ENCODE peak calls at places on chromosome 15, in nine cellular contexts. One of them, this sample, is unnamed.

GRCh38 chr15:90103669-90104329 is 1.5 kb upstream of the IDH2 start:
- DNase-seq in CD8-positive, alpha-beta memory T cell: no peak
- DNase-seq in aorta: no peak
- DNase-seq in CD4-positive, alpha-beta T cell: no peak
- DNase-seq in mesendoderm: no peak
- DNase-seq in keratinocyte: no peak
- DNase-seq in upper lobe of left lung: no peak
- DNase-seq in CD8-positive, alpha-beta T cell: no peak
- DNase-seq in lower lobe of right lung: no peak
- DNase-seq in this sample: no peak

GRCh38 chr15:47743385-47743784 is 26.1 kb downstream of the SEMA6D start:
- DNase-seq in keratinocyte: no peak
- DNase-seq in CD4-positive, alpha-beta T cell: no peak
- DNase-seq in mesendoderm: no peak
- DNase-seq in lower lobe of right lung: no peak
- DNase-seq in CD8-positive, alpha-beta T cell: no peak
- DNase-seq in upper lobe of left lung: no peak
- DNase-seq in aorta: no peak
- DNase-seq in CD8-positive, alpha-beta memory T cell: no peak
- DNase-seq in this sample: no peak

GRCh38 chr15:65476942-65477341 is 40.5 kb downstream of the DPP8 start:
- DNase-seq in mesendoderm: no peak
- DNase-seq in keratinocyte: no peak
- DNase-seq in CD4-positive, alpha-beta T cell: no peak
- DNase-seq in upper lobe of left lung: no peak
- DNase-seq in CD8-positive, alpha-beta T cell: no peak
- DNase-seq in aorta: no peak
- DNase-seq in CD8-positive, alpha-beta memory T cell: no peak
- DNase-seq in lower lobe of right lung: no peak
- DNase-seq in this sample: no peak

GRCh38 chr15:45126535-45127158 is 3.0 kb downstream of the DUOXA1 start:
- DNase-seq in CD4-positive, alpha-beta T cell: peak
- DNase-seq in mesendoderm: no peak
- DNase-seq in upper lobe of left lung: no peak
- DNase-seq in CD8-positive, alpha-beta memory T cell: peak
- DNase-seq in keratinocyte: no peak
- DNase-seq in aorta: no peak
- DNase-seq in lower lobe of right lung: peak
- DNase-seq in CD8-positive, alpha-beta T cell: peak
- DNase-seq in this sample: no peak

GRCh38 chr15:76994496-76994895 is 430 bp upstream of the PSTPIP1 start:
- DNase-seq in lower lobe of right lung: no peak
- DNase-seq in mesendoderm: no peak
- DNase-seq in upper lobe of left lung: no peak
- DNase-seq in CD8-positive, alpha-beta memory T cell: no peak
- DNase-seq in CD4-positive, alpha-beta T cell: no peak
- DNase-seq in CD8-positive, alpha-beta T cell: no peak
- DNase-seq in keratinocyte: no peak
- DNase-seq in aorta: no peak
- DNase-seq in this sample: no peak

GRCh38 chr15:82640672-82641071 is 6.5 kb downstream of the CPEB1 start:
- DNase-seq in CD8-positive, alpha-beta T cell: no peak
- DNase-seq in CD8-positive, alpha-beta memory T cell: no peak
- DNase-seq in lower lobe of right lung: no peak
- DNase-seq in aorta: no peak
- DNase-seq in CD4-positive, alpha-beta T cell: no peak
- DNase-seq in upper lobe of left lung: no peak
- DNase-seq in keratinocyte: no peak
- DNase-seq in mesendoderm: peak
- DNase-seq in this sample: no peak

GRCh38 chr15:101250931-101251829 is 668 bp downstream of the CHSY1 start:
- DNase-seq in lower lobe of right lung: peak
- DNase-seq in CD8-positive, alpha-beta memory T cell: peak
- DNase-seq in aorta: no peak
- DNase-seq in CD8-positive, alpha-beta T cell: peak
- DNase-seq in CD4-positive, alpha-beta T cell: no peak
- DNase-seq in mesendoderm: peak
- DNase-seq in keratinocyte: no peak
- DNase-seq in upper lobe of left lung: peak
- DNase-seq in this sample: peak

GRCh38 chr15:77266708-77267387 is 153.1 kb downstream of the PEAK1 start:
- DNase-seq in lower lobe of right lung: no peak
- DNase-seq in upper lobe of left lung: no peak
- DNase-seq in CD8-positive, alpha-beta T cell: no peak
- DNase-seq in aorta: no peak
- DNase-seq in CD8-positive, alpha-beta memory T cell: no peak
- DNase-seq in keratinocyte: no peak
- DNase-seq in mesendoderm: peak
- DNase-seq in CD4-positive, alpha-beta T cell: no peak
- DNase-seq in this sample: no peak

GRCh38 chr15:65870889-65871533 is 1.7 kb downstream of the RAB11A start:
- DNase-seq in upper lobe of left lung: no peak
- DNase-seq in CD8-positive, alpha-beta T cell: no peak
- DNase-seq in CD8-positive, alpha-beta memory T cell: no peak
- DNase-seq in CD4-positive, alpha-beta T cell: no peak
- DNase-seq in lower lobe of right lung: no peak
- DNase-seq in keratinocyte: no peak
- DNase-seq in mesendoderm: peak
- DNase-seq in aorta: no peak
- DNase-seq in this sample: no peak

GRCh38 chr15:70099966-70100494 is 2.3 kb upstream of the TLE3 start:
- DNase-seq in CD8-positive, alpha-beta T cell: no peak
- DNase-seq in mesendoderm: peak
- DNase-seq in CD4-positive, alpha-beta T cell: no peak
- DNase-seq in CD8-positive, alpha-beta memory T cell: peak
- DNase-seq in lower lobe of right lung: no peak
- DNase-seq in keratinocyte: no peak
- DNase-seq in upper lobe of left lung: no peak
- DNase-seq in aorta: no peak
- DNase-seq in this sample: no peak

GRCh38 chr15:37098468-37099320 is 1.7 kb downstream of the MEIS2 start:
- DNase-seq in upper lobe of left lung: peak
- DNase-seq in CD8-positive, alpha-beta T cell: no peak
- DNase-seq in CD8-positive, alpha-beta memory T cell: no peak
- DNase-seq in keratinocyte: no peak
- DNase-seq in aorta: peak
- DNase-seq in lower lobe of right lung: no peak
- DNase-seq in mesendoderm: peak
- DNase-seq in CD4-positive, alpha-beta T cell: no peak
- DNase-seq in this sample: no peak

GRCh38 chr15:99999282-100000070 is 266.2 kb upstream of the LYSMD4 start:
- DNase-seq in CD8-positive, alpha-beta T cell: no peak
- DNase-seq in CD4-positive, alpha-beta T cell: no peak
- DNase-seq in mesendoderm: no peak
- DNase-seq in CD8-positive, alpha-beta memory T cell: no peak
- DNase-seq in aorta: no peak
- DNase-seq in lower lobe of right lung: no peak
- DNase-seq in keratinocyte: no peak
- DNase-seq in upper lobe of left lung: no peak
- DNase-seq in this sample: no peak
- H3K27ac ChIP-seq in CD8-positive, alpha-beta T cell: no peak
- H3K27ac ChIP-seq in CD4-positive, alpha-beta T cell: no peak
- H3K27ac ChIP-seq in mesendoderm: no peak
- H3K27ac ChIP-seq in CD8-positive, alpha-beta memory T cell: no peak
- H3K27ac ChIP-seq in aorta: no peak
- H3K27ac ChIP-seq in lower lobe of right lung: no peak
- H3K27ac ChIP-seq in keratinocyte: no peak
- H3K27ac ChIP-seq in upper lobe of left lung: no peak
- H3K27ac ChIP-seq in this sample: no peak

DNA sequence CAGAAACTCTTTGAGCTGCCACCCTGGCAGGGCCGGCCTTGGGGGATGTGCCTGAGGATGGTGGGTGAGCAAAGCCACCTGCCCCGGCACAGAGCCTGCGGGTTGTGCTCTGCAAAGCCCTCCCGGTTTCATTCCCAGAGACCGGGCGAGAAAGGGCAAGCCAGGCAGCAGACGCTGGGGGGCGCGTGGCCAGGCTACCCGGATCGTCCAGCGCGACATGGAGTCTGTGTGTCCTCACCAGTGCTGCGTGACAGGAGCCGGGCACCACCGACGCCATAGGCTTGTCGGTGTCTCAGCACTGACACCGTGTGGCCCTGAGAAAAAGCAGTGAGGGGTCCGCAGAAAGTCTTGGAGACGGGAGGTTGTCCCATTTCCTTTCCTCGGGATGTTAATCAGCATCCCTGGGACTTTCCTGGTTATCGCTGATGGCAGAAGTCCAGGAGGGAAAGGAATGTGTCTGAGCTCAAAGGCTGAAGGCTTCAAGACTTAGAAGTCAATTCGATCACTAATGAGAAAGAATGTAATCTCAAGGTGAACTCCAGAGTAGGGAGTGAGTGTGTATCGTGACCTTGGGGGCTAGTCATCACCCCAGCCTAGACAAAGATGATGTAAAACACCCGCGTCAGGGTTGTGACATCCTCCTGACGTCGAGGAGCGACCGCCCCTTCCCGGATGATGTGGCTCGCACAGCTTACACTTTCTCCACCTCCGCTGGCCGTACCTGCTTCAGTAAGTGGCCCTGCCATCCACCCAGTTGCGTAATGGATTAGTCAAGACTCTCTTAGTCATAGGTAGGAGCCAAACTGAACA is 36.3 kb upstream of the PLA2G4E start:
- DNase-seq in CD8-positive, alpha-beta T cell: peak
- DNase-seq in aorta: peak
- DNase-seq in mesendoderm: peak
- DNase-seq in keratinocyte: peak
- DNase-seq in CD8-positive, alpha-beta memory T cell: peak
- DNase-seq in lower lobe of right lung: peak
- DNase-seq in upper lobe of left lung: peak
- DNase-seq in CD4-positive, alpha-beta T cell: peak
- DNase-seq in this sample: peak
- H3K27ac ChIP-seq in CD8-positive, alpha-beta T cell: no peak
- H3K27ac ChIP-seq in aorta: no peak
- H3K27ac ChIP-seq in mesendoderm: no peak
- H3K27ac ChIP-seq in keratinocyte: peak
- H3K27ac ChIP-seq in CD8-positive, alpha-beta memory T cell: no peak
- H3K27ac ChIP-seq in lower lobe of right lung: peak
- H3K27ac ChIP-seq in upper lobe of left lung: peak
- H3K27ac ChIP-seq in CD4-positive, alpha-beta T cell: no peak
- H3K27ac ChIP-seq in this sample: no peak

DNA sequence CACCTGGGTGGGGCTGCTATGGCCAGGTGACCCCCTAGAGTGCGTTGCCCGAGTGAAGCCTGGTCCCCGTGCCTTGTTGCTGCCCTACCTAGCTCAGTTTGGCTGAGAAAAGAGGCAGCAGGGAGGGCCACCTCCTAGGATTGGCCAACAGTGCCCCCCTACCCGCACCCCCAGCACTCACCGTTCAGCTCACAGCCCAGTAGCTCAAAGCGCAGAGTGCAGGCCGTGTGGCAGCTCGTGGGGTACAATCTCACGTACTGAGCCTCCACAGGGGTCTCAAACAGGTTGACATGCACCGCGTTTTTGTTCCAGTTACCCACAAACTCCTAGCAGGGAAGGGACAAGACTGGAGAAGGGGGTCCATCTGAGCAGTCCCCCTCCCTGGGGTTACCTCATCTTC is 7.6 kb downstream of the MFGE8 start:
- DNase-seq in lower lobe of right lung: no peak
- DNase-seq in CD4-positive, alpha-beta T cell: no peak
- DNase-seq in CD8-positive, alpha-beta T cell: no peak
- DNase-seq in upper lobe of left lung: no peak
- DNase-seq in keratinocyte: no peak
- DNase-seq in mesendoderm: no peak
- DNase-seq in aorta: no peak
- DNase-seq in CD8-positive, alpha-beta memory T cell: no peak
- DNase-seq in this sample: no peak
- H3K27ac ChIP-seq in lower lobe of right lung: no peak
- H3K27ac ChIP-seq in CD4-positive, alpha-beta T cell: peak
- H3K27ac ChIP-seq in CD8-positive, alpha-beta T cell: no peak
- H3K27ac ChIP-seq in upper lobe of left lung: no peak
- H3K27ac ChIP-seq in keratinocyte: no peak
- H3K27ac ChIP-seq in mesendoderm: no peak
- H3K27ac ChIP-seq in aorta: peak
- H3K27ac ChIP-seq in CD8-positive, alpha-beta memory T cell: no peak
- H3K27ac ChIP-seq in this sample: no peak

DNA sequence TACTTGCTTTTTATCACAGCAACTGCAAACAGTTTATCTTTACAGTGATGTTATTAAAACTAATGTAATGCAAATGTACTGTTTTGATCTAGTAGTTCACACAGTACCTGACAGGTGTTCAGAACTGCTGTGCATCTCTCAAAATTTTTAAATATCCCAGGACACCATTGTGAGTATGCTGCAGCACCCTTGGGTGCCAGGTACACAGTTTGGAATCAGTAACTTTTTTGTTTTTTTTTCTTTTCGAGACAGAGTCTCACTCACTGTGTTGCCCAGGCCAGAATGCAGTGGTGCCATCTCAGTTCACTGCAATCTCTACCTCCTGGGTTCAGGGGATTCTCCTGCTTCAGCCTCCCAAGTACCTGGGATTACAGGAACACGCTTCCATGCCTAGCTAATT is 3.0 kb downstream of the KNL1 start:
- DNase-seq in upper lobe of left lung: no peak
- DNase-seq in lower lobe of right lung: no peak
- DNase-seq in CD4-positive, alpha-beta T cell: no peak
- DNase-seq in mesendoderm: no peak
- DNase-seq in CD8-positive, alpha-beta T cell: no peak
- DNase-seq in aorta: no peak
- DNase-seq in CD8-positive, alpha-beta memory T cell: no peak
- DNase-seq in keratinocyte: no peak
- DNase-seq in this sample: no peak
- H3K27ac ChIP-seq in upper lobe of left lung: no peak
- H3K27ac ChIP-seq in lower lobe of right lung: no peak
- H3K27ac ChIP-seq in CD4-positive, alpha-beta T cell: no peak
- H3K27ac ChIP-seq in mesendoderm: no peak
- H3K27ac ChIP-seq in CD8-positive, alpha-beta T cell: no peak
- H3K27ac ChIP-seq in aorta: no peak
- H3K27ac ChIP-seq in CD8-positive, alpha-beta memory T cell: no peak
- H3K27ac ChIP-seq in keratinocyte: no peak
- H3K27ac ChIP-seq in this sample: no peak

GRCh38 chr15:60917469-60918130 is 311.5 kb downstream of the RORA start:
- DNase-seq in keratinocyte: no peak
- DNase-seq in CD8-positive, alpha-beta T cell: no peak
- DNase-seq in upper lobe of left lung: no peak
- DNase-seq in aorta: peak
- DNase-seq in lower lobe of right lung: no peak
- DNase-seq in CD8-positive, alpha-beta memory T cell: no peak
- DNase-seq in mesendoderm: no peak
- DNase-seq in CD4-positive, alpha-beta T cell: no peak
- DNase-seq in this sample: no peak

GRCh38 chr15:60923925-60924324 is 305.2 kb downstream of the RORA start:
- DNase-seq in mesendoderm: no peak
- DNase-seq in lower lobe of right lung: no peak
- DNase-seq in aorta: no peak
- DNase-seq in CD8-positive, alpha-beta T cell: no peak
- DNase-seq in keratinocyte: no peak
- DNase-seq in CD8-positive, alpha-beta memory T cell: no peak
- DNase-seq in CD4-positive, alpha-beta T cell: no peak
- DNase-seq in upper lobe of left lung: no peak
- DNase-seq in this sample: no peak

GRCh38 chr15:60918234-60918964 is 310.7 kb downstream of the RORA start:
- DNase-seq in upper lobe of left lung: no peak
- DNase-seq in keratinocyte: no peak
- DNase-seq in CD8-positive, alpha-beta T cell: no peak
- DNase-seq in CD8-positive, alpha-beta memory T cell: no peak
- DNase-seq in CD4-positive, alpha-beta T cell: no peak
- DNase-seq in mesendoderm: no peak
- DNase-seq in lower lobe of right lung: no peak
- DNase-seq in aorta: no peak
- DNase-seq in this sample: no peak

GRCh38 chr15:60928210-60928609 is 300.9 kb downstream of the RORA start:
- DNase-seq in CD4-positive, alpha-beta T cell: no peak
- DNase-seq in lower lobe of right lung: no peak
- DNase-seq in keratinocyte: no peak
- DNase-seq in upper lobe of left lung: no peak
- DNase-seq in CD8-positive, alpha-beta memory T cell: no peak
- DNase-seq in aorta: no peak
- DNase-seq in CD8-positive, alpha-beta T cell: no peak
- DNase-seq in mesendoderm: peak
- DNase-seq in this sample: no peak

GRCh38 chr15:60922736-60923135 is 306.4 kb downstream of the RORA start:
- DNase-seq in CD4-positive, alpha-beta T cell: no peak
- DNase-seq in upper lobe of left lung: no peak
- DNase-seq in lower lobe of right lung: no peak
- DNase-seq in CD8-positive, alpha-beta memory T cell: no peak
- DNase-seq in keratinocyte: no peak
- DNase-seq in aorta: no peak
- DNase-seq in CD8-positive, alpha-beta T cell: no peak
- DNase-seq in mesendoderm: no peak
- DNase-seq in this sample: no peak
- H3K27ac ChIP-seq in CD4-positive, alpha-beta T cell: no peak
- H3K27ac ChIP-seq in upper lobe of left lung: no peak
- H3K27ac ChIP-seq in lower lobe of right lung: no peak
- H3K27ac ChIP-seq in CD8-positive, alpha-beta memory T cell: no peak
- H3K27ac ChIP-seq in keratinocyte: no peak
- H3K27ac ChIP-seq in aorta: no peak
- H3K27ac ChIP-seq in CD8-positive, alpha-beta T cell: no peak
- H3K27ac ChIP-seq in mesendoderm: no peak
- H3K27ac ChIP-seq in this sample: no peak